ENCODE peak calls at places on chromosome 11, in four cellular contexts. H, W, N and X are unnamed samples.

GRCh38 chr11:70440206-70440605 is 41.9 kb downstream of the CTTN start:
- DNase-seq in H (no peak), W (no peak), N (no peak), X (no peak)

GRCh38 chr11:130677486-130678153 is 229.2 kb downstream of the ADAMTS15 start:
- DNase-seq in H (peak; percentile 32), W (no peak), N (peak; percentile 48), X (no peak)

GRCh38 chr11:61507962-61508824 is at the start of gene LRRC10B:
- DNase-seq in H (no peak), W (peak; percentile 84), N (peak; percentile 85), X (peak; percentile 78)

GRCh38 chr11:115503886-115504278 is 333 bp downstream of the CADM1 start:
- DNase-seq in H (peak; percentile 5), W (no peak), N (no peak), X (no peak)

GRCh38 chr11:100753562-100753961 is 66.5 kb downstream of the ARHGAP42 start:
- DNase-seq in H (no peak), W (no peak), N (peak; percentile 19), X (no peak)

GRCh38 chr11:118570787-118571186 is 1.4 kb upstream of the ARCN1 start:
- DNase-seq in H (no peak), W (no peak), N (no peak), X (no peak)

GRCh38 chr11:127625402-127625801 is 624.8 kb upstream of the KIRREL3 start:
- DNase-seq in H (no peak), W (no peak), N (no peak), X (no peak)

GRCh38 chr11:12728417-12728816 is 54.2 kb downstream of the TEAD1 start:
- DNase-seq in H (no peak), W (no peak), N (no peak), X (no peak)

GRCh38 chr11:112355726-112356125 is 95.1 kb upstream of the PLET1 start:
- DNase-seq in H (no peak), W (peak; percentile 40), N (peak; percentile 61), X (peak; percentile 47)

GRCh38 chr11:19746081-19746480 is 33.4 kb downstream of the NAV2 start:
- DNase-seq in H (no peak), W (no peak), N (no peak), X (no peak)

GRCh38 chr11:107017433-107018227 is 646 bp downstream of the GUCY1A2 start:
- DNase-seq in H (peak; percentile 2), W (peak; percentile 22), N (peak; percentile 82), X (peak; percentile 59)

GRCh38 chr11:57269580-57270021 is 32.6 kb upstream of the APLNR start:
- DNase-seq in H (no peak), W (no peak), N (no peak), X (no peak)

GRCh38 chr11:84438565-84438964 is 1152.4 kb upstream of the CCDC90B start:
- DNase-seq in H (no peak), W (no peak), N (no peak), X (no peak)

GRCh38 chr11:126753990-126754389 is 246.6 kb downstream of the KIRREL3 start:
- DNase-seq in H (no peak), W (no peak), N (no peak), X (no peak)

GRCh38 chr11:13868710-13869403 is 93.7 kb upstream of the SPON1 start:
- DNase-seq in H (no peak), W (no peak), N (no peak), X (no peak)

GRCh38 chr11:67280341-67280790 is 8.7 kb upstream of the ANKRD13D start:
- DNase-seq in H (no peak), W (no peak), N (no peak), X (no peak)

DNA sequence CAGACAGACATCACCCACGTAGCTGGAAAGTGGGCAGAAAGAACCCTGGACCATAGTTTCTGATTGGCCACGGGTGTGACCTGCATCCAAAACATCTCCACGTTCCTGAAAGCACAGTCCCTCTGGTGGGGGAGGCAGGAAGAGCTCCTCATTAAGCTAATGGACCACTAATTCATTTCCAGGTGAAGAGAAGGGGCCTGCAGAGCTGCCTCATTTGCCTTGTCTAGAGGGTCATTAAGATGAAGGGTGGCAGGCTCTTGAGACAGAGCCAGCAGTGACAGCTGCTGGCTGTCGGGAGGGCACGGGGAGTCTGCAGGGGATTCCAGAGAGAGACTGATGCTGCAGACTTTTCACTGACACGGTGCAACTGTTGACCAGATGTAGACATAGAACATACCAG is 149.6 kb upstream of the OPCML start:
- DNase-seq in H (no peak), W (no peak), N (peak; percentile 25), X (no peak)
- TF ChIP-seq ELF4 in H (no peak), W (no peak), N (no peak), X (no peak)

GRCh38 chr11:46737699-46738098 is 18.7 kb downstream of the F2 start:
- DNase-seq in H (no peak), W (no peak), N (no peak), X (no peak)

GRCh38 chr11:46733234-46733633 is 14.2 kb downstream of the F2 start:
- DNase-seq in H (no peak), W (no peak), N (no peak), X (no peak)

GRCh38 chr11:46736146-46736545 is 17.1 kb downstream of the F2 start:
- DNase-seq in H (no peak), W (no peak), N (no peak), X (no peak)

GRCh38 chr11:46738887-46739286 is 19.9 kb downstream of the F2 start:
- DNase-seq in H (no peak), W (peak; percentile 10), N (no peak), X (no peak)

GRCh38 chr11:46736615-46737014 is 17.6 kb downstream of the F2 start:
- DNase-seq in H (no peak), W (no peak), N (no peak), X (no peak)
- TF ChIP-seq ELF4 in H (no peak), W (no peak), N (no peak), X (no peak)

GRCh38 chr11:33670250-33671011 is 30.2 kb downstream of the C11orf91 start:
- DNase-seq in H (no peak), W (no peak), N (no peak), X (no peak)
- TF ChIP-seq ELF4 in H (no peak), W (no peak), N (no peak), X (no peak)

GRCh38 chr11:18168372-18168771 is 4.3 kb upstream of the MRGPRX4 start:
- DNase-seq in H (no peak), W (no peak), N (no peak), X (no peak)

GRCh38 chr11:18173225-18173866 is 709 bp downstream of the MRGPRX4 start:
- DNase-seq in H (no peak), W (no peak), N (no peak), X (no peak)

GRCh38 chr11:18172686-18173085 is at the start of gene MRGPRX4:
- DNase-seq in H (peak; percentile 47), W (no peak), N (no peak), X (no peak)

DNA sequence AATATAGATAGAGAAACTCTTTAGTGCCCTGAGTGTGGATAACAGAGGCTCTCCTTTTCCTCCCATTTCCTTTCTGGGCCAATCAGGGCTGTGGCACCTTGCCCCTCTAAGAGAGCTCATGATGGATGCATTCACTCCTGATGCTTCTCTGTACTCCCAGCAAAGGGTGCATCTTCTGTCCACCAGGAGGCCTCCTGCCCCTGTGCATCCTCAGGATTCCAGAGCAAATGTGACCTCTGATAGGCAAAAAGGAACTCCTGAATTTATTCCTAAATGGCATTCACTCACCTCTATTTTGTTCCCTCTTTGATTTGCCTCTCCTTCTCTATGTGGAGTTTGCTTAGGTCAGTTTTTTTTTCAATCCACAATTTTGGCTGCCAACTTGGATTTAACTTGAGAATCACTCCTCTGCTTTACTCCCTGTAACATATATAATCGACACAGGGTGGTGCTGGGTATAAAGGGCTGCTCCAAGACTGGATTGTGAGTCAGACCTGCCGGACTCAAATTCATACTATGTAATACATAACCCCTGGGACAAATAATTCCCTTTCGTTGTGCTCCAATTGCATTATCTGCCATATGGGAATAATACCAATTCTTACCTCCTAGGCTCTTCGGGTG is 1.1 kb upstream of the MRGPRX4 start:
- DNase-seq in H (peak; percentile 53), W (peak; percentile 36), N (peak; percentile 53), X (peak; percentile 46)
- TF ChIP-seq ELF4 in H (no peak), W (no peak), N (no peak), X (no peak)

GRCh38 chr11:64451856-64452255 is 92.9 kb downstream of the RPS6KA4 start:
- DNase-seq in H (no peak), W (no peak), N (no peak), X (no peak)
- TF ChIP-seq ELF4 in H (no peak), W (no peak), N (no peak), X (no peak)